ENCODE peak calls at places on chromosomes 16 and 17, in four cellular contexts. D is effector memory CD4-positive, alpha-beta T cell; Y is colonic mucosa; Z is HCT116. E is an unnamed sample.

GRCh38 chr17:82518826-82519810 is at the start of gene FOXK2:
- DNase-seq in D (peak), Y (peak), Z (peak), E (peak)

GRCh38 chr16:55470533-55471371 is 8.2 kb upstream of the MMP2 start:
- DNase-seq in D (no peak), Y (no peak), Z (no peak), E (no peak)

GRCh38 chr16:53346-54236 is at the start of the genes POLR3K and SNRNP25:
- DNase-seq in D (peak), Y (peak), Z (peak), E (peak)

GRCh38 chr17:40932608-40933007 is 4.8 kb downstream of the KRT23 start:
- DNase-seq in D (no peak), Y (no peak), Z (no peak), E (no peak)

GRCh38 chr17:36546418-36547093 is 1.8 kb downstream of the GGNBP2 start:
- DNase-seq in D (no peak), Y (no peak), Z (no peak), E (no peak)

GRCh38 chr16:5428932-5429331 is 331.3 kb upstream of the EEF2KMT start:
- DNase-seq in D (no peak), Y (peak), Z (no peak), E (no peak)

GRCh38 chr16:15494231-15494630 is 59.8 kb downstream of the BMERB1 start:
- DNase-seq in D (no peak), Y (no peak), Z (peak), E (no peak)

GRCh38 chr16:67902831-67903230 is 9.8 kb downstream of the PSKH1 start:
- DNase-seq in D (no peak), Y (no peak), Z (no peak), E (no peak)

GRCh38 chr17:70699408-70699807 is 530.1 kb downstream of the KCNJ2 start:
- DNase-seq in D (no peak), Y (no peak), Z (no peak), E (no peak)

GRCh38 chr17:3683054-3683511 is 12.9 kb downstream of the P2RX5 start:
- DNase-seq in D (peak), Y (no peak), Z (peak), E (no peak)

GRCh38 chr16:89629827-89630610 is 16.6 kb downstream of the DPEP1 start:
- DNase-seq in D (no peak), Y (peak), Z (no peak), E (no peak)

DNA sequence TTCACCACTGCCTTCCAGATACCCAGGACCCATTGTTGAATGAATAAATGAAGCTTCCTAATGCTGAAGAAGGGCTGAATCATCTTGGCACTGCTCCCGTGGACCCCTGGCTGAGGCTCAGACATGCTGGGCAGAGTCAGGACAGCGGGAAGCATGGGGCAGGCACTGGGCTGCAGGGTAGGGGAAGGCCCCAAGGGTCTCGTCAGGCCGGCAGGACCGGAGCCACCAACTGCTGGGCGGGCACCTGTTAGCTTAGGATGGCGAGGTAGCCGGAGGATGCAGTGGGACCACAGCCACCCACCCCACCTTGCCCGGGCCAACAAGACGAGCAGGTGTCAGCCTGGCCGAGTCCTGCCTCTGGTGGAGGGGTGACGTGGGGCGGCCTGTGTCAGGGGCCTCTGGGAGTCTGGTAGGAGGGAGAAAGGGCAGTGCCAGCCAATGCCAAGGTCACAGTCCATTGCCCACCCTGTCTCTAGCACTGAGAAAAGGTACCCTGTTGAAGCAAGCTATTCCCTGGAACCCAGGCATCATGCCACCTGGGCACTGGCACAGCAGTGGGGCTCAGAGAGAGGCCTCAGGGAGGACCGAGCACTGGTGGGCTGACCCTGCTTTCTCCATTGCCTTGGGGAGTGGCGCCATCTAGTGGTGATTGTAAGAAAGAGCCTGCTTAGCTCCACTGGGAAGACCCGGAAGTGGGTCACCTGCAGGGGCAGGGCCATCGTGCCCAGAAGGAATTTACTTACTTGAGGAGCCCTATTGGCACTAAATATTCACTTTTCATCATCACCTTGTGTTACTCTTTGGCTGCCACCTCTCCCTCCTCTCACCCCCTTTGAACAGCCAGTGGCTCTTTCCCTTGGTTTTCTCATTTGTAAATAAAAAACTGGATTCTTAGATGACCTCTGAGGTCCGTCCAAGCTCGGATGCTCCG is 3.0 kb upstream of the DLX3 start:
- DNase-seq in D (peak), Y (peak), Z (peak), E (no peak)
- H3K4me3 ChIP-seq in D (no peak), Y (no peak), Z (no peak), E (no peak)

GRCh38 chr17:384622-385194 is 32.1 kb upstream of the RPH3AL start:
- DNase-seq in D (no peak), Y (no peak), Z (no peak), E (no peak)
- H3K27ac ChIP-seq in D (no peak), Y (no peak), Z (peak), E (peak)

DNA sequence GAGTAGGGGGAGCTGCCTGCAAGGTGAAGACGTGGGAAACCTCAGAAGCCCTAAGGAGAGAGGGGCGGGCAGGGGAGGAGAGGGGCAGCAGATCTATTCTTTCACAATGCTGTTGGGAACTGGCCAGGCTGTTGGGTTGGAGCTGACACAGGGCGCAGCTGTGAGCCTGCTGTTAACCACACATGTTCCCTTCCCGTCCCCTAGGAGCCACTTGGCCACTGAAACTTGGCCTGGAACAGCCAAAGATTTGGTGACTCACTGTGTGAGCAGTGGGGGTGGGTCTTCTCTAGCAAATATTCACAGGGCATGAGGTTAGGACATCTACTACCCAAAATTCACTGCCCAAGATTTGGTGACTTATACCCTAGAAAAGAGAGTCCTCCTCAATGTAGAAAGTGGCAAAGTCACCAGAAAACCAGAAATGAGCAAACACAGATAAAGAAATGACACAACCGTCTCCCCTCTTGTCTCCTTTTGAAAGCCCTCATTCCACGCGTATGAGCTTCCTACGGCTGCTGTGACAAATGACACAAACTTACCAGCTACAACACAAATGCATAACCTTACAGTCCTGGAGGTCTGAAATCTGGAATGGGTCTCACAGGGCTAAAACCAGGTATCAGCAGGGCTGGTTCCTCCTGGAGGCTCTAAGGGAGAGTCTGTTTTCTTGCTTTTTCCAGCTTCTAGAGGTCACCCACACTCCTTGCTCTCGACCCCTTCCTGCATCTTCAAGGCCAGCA is 6.3 kb downstream of the TBC1D16 start:
- DNase-seq in D (no peak), Y (peak), Z (no peak), E (no peak)
- H3K4me3 ChIP-seq in D (no peak), Y (no peak), Z (no peak), E (no peak)

GRCh38 chr17:57110152-57110542 is 25.1 kb downstream of the AKAP1 start:
- DNase-seq in D (no peak), Y (no peak), Z (no peak), E (no peak)
- H3K27ac ChIP-seq in D (no peak), Y (no peak), Z (no peak), E (peak)

E was measured in esophagus squamous epithelium.